ENCODE peak calls at places on chromosomes 4 and X, in nine cellular contexts. E, X, M, C, F, T, G, Z and R are unnamed samples.

GRCh38 chrX:110795645-110796510 is at the start of gene CHRDL1:
- DNase-seq in C (no peak), T (no peak), M (peak; percentile 1), F (peak; percentile 22), X (no peak), Z (no peak), E (no peak), G (no peak), R (peak; percentile 11)

GRCh38 chr4:175109933-175110332 is 191.8 kb downstream of the ADAM29 start:
- DNase-seq in M (no peak), G (no peak), C (no peak), E (no peak), X (no peak), Z (no peak), F (no peak), T (no peak), R (no peak)

GRCh38 chr4:22932326-22932725 is 239.6 kb downstream of the GBA3 start:
- DNase-seq in E (no peak), X (no peak), T (no peak), M (no peak), Z (no peak), F (no peak), G (no peak), C (no peak), R (no peak)

GRCh38 chr4:41517747-41518146 is 20.2 kb upstream of the LIMCH1 start:
- DNase-seq in F (no peak), C (no peak), T (no peak), X (no peak), Z (no peak), M (no peak), G (no peak), E (no peak), R (no peak)

GRCh38 chrX:102651968-102652744 is 873 bp downstream of the GPRASP1 start:
- DNase-seq in E (peak; percentile 10), C (peak; percentile 60), X (peak; percentile 23), Z (no peak), M (peak; percentile 50), G (no peak), F (peak; percentile 36), T (peak; percentile 16), R (peak; percentile 8)

GRCh38 chrX:151970661-151971060 is 3.8 kb downstream of the GABRE start:
- DNase-seq in E (peak; percentile 80), C (peak; percentile 95), T (no peak), G (no peak), Z (peak; percentile 87), F (peak; percentile 85), X (peak; percentile 91), M (peak; percentile 89), R (peak; percentile 84)

GRCh38 chr4:147984065-147984777 is 252.3 kb downstream of the ARHGAP10 start:
- DNase-seq in E (peak; percentile 67), T (no peak), F (peak; percentile 61), M (peak; percentile 58), C (peak; percentile 71), Z (peak; percentile 43), X (peak; percentile 28), G (no peak), R (peak; percentile 13)

GRCh38 chrX:13364230-13364629 is 44.4 kb upstream of the ATXN3L start:
- DNase-seq in F (no peak), T (no peak), C (no peak), E (peak; percentile 35), Z (no peak), X (peak; percentile 1), M (no peak), G (no peak), R (no peak)

GRCh38 chrX:30910124-30910860 is 21.2 kb upstream of the TAB3 start:
- DNase-seq in F (no peak), E (peak; percentile 7), C (peak; percentile 5), G (no peak), M (peak; percentile 5), Z (peak; percentile 55), X (no peak), T (no peak), R (peak; percentile 55)

GRCh38 chr4:183100827-183101226 is 1.8 kb downstream of the WWC2 start:
- DNase-seq in X (no peak), F (no peak), E (no peak), C (no peak), G (no peak), T (no peak), M (no peak), Z (no peak), R (no peak)

GRCh38 chrX:43595931-43596330 is 60.2 kb upstream of the MAOA start:
- DNase-seq in T (no peak), E (no peak), C (peak; percentile 44), M (peak; percentile 62), Z (no peak), F (no peak), X (no peak), G (no peak), R (no peak)

GRCh38 chr4:7721984-7722551 is 217.6 kb downstream of the AFAP1 start:
- DNase-seq in X (no peak), Z (no peak), C (peak; percentile 33), T (no peak), F (no peak), E (no peak), G (no peak), M (peak; percentile 14), R (peak; percentile 40)

GRCh38 chrX:47936940-47937317 is 66.9 kb downstream of the ZNF182 start:
- DNase-seq in X (no peak), T (no peak), Z (no peak), F (no peak), G (no peak), E (no peak), C (no peak), M (no peak), R (no peak)

GRCh38 chrX:129115104-129115503 is 408.2 kb downstream of the SMARCA1 start:
- DNase-seq in M (peak; percentile 0), Z (peak; percentile 15), E (peak; percentile 6), F (peak; percentile 21), X (no peak), T (no peak), C (peak; percentile 0), G (no peak), R (no peak)

GRCh38 chr4:126916626-126917140 is 716.1 kb upstream of the INTU start:
- DNase-seq in G (no peak), C (peak; percentile 74), X (peak; percentile 65), E (peak; percentile 54), Z (no peak), T (no peak), M (peak; percentile 95), F (peak; percentile 35), R (peak; percentile 3)

GRCh38 chr4:87121332-87122065 is 98.9 kb downstream of the KLHL8 start:
- DNase-seq in C (peak; percentile 24), E (peak; percentile 6), F (peak; percentile 15), T (no peak), G (no peak), X (no peak), Z (no peak), M (peak; percentile 78), R (no peak)

GRCh38 chr4:71709961-71710360 is 73.9 kb downstream of the GC start:
- DNase-seq in E (peak; percentile 6), G (no peak), M (peak; percentile 30), C (peak; percentile 45), X (no peak), T (no peak), F (no peak), Z (no peak), R (peak; percentile 2)

GRCh38 chr4:3399277-3400194 is 42.2 kb upstream of the HGFAC start:
- DNase-seq in Z (peak; percentile 44), T (no peak), M (peak; percentile 50), X (peak; percentile 8), E (no peak), C (peak; percentile 22), G (no peak), F (no peak), R (peak; percentile 41)

GRCh38 chr4:105022811-105023667 is 123.6 kb upstream of the TET2 start:
- DNase-seq in E (no peak), X (peak; percentile 2), C (peak; percentile 75), G (no peak), Z (peak; percentile 92), F (no peak), M (peak; percentile 22), T (no peak), R (peak; percentile 75)

GRCh38 chr4:41369680-41370079 is 113.0 kb downstream of the UCHL1 start:
- DNase-seq in T (no peak), Z (no peak), M (no peak), E (no peak), C (peak; percentile 36), G (no peak), X (peak; percentile 4), F (no peak), R (peak; percentile 62)

GRCh38 chrX:145821291-145821897 is 3.8 kb downstream of the SLITRK2 start:
- DNase-seq in E (no peak), Z (peak; percentile 9), T (no peak), G (no peak), X (no peak), F (peak; percentile 29), M (peak; percentile 45), C (no peak), R (peak; percentile 17)

GRCh38 chr4:115970859-115971258 is 857.4 kb upstream of the NDST4 start:
- DNase-seq in X (no peak), E (no peak), C (no peak), M (no peak), T (no peak), G (no peak), Z (no peak), F (no peak), R (no peak)

GRCh38 chrX:74613350-74614192 is 853 bp downstream of the RLIM start:
- DNase-seq in F (peak; percentile 12), T (no peak), M (peak; percentile 34), Z (peak; percentile 19), C (peak; percentile 49), G (no peak), X (peak; percentile 39), E (peak; percentile 22), R (peak; percentile 23)

GRCh38 chrX:115960440-115961084 is 210.0 kb upstream of the AGTR2 start:
- DNase-seq in T (no peak), M (no peak), C (peak; percentile 10), F (no peak), G (no peak), Z (no peak), E (no peak), X (no peak), R (no peak)